ENCODE peak calls at places on chromosomes 13 and 19, in five cellular contexts. B is SK-N-SH, N is neuronal stem cell, D is GM23248, S is Caco-2. U is an unnamed sample.

GRCh38 chr13:27375686-27376326 is 48.6 kb upstream of the GTF3A start:
- DNase-seq in B (peak), N (peak), D (peak), S (peak), U (peak)

GRCh38 chr19:3651684-3652083 is 25.1 kb upstream of the CACTIN start:
- DNase-seq in B (no peak), N (no peak), D (no peak), S (no peak), U (no peak)

GRCh38 chr13:40452038-40452666 is 214.3 kb downstream of the FOXO1 start:
- DNase-seq in B (no peak), N (no peak), D (no peak), S (no peak), U (no peak)

GRCh38 chr13:65719831-65720230 is 1510.3 kb downstream of the PCDH9 start:
- DNase-seq in B (no peak), N (no peak), D (no peak), S (no peak), U (no peak)

GRCh38 chr13:92158335-92158734 is 759.9 kb downstream of the GPC5 start:
- DNase-seq in B (no peak), N (no peak), D (peak), S (no peak), U (no peak)

GRCh38 chr19:3132971-3133792 is 2.7 kb upstream of the GNA15 start:
- DNase-seq in B (peak), N (no peak), D (peak), S (no peak), U (peak)

GRCh38 chr19:3184847-3185481 is 766 bp upstream of the NCLN start:
- DNase-seq in B (peak), N (no peak), D (peak), S (no peak), U (peak)

GRCh38 chr19:45952691-45953505 is 20.8 kb downstream of the NOVA2 start:
- DNase-seq in B (peak), N (peak), D (peak), S (peak), U (peak)

GRCh38 chr13:47159853-47160550 is 263.1 kb upstream of the HTR2A start:
- DNase-seq in B (no peak), N (no peak), D (no peak), S (no peak), U (no peak)

GRCh38 chr19:16198363-16198636 is 589 bp downstream of the AP1M1 start:
- DNase-seq in B (no peak), N (no peak), D (peak), S (no peak), U (no peak)

GRCh38 chr19:854549-854948 is 2.4 kb downstream of the ELANE start:
- DNase-seq in B (no peak), N (no peak), D (no peak), S (no peak), U (no peak)

GRCh38 chr13:52711277-52711676 is 28.3 kb downstream of the CNMD start:
- DNase-seq in B (peak), N (peak), D (no peak), S (no peak), U (no peak)

GRCh38 chr19:17114414-17114831 is 38.8 kb downstream of the MYO9B start:
- DNase-seq in B (no peak), N (no peak), D (no peak), S (no peak), U (no peak)

GRCh38 chr19:41373993-41374392 is 2.3 kb upstream of the TMEM91 start:
- DNase-seq in B (peak), N (no peak), D (peak), S (no peak), U (peak)

GRCh38 chr13:83839158-83839557 is 43.1 kb downstream of the SLITRK1 start:
- DNase-seq in B (no peak), N (no peak), D (no peak), S (no peak), U (no peak)

GRCh38 chr13:67023088-67023893 is 206.8 kb downstream of the PCDH9 start:
- DNase-seq in B (no peak), N (peak), D (no peak), S (no peak), U (no peak)

DNA sequence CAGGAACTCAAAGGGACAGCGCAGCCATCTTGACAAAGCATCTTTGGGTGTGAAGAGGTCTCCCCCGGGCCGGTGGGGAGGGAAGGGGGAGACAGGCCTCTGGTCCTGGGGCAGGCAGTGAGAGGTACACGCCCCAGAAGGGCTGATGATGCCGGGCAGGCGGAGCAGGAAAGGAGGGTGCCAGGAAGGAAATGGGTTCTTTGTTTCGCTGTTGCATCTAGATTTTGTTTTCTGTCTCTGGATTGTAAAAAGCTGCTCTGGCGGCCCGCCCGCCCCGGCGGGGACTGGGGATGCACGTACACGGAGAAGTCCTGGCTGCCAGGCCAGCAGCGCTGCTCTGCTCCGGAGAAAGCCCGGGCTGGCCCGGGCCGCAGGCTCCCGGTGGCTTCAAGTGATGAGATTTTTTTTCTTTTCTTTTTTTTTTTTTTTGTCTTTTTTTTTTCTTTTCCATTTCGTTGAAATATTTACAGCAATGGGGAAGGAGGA is 13.2 kb upstream of the ASF1B start:
- DNase-seq in B (peak), N (no peak), D (peak), S (no peak), U (no peak)
- H3K4me3 ChIP-seq in B (no peak), N (no peak), D (peak), S (no peak), U (no peak)

GRCh38 chr13:98504371-98504963 is 72.4 kb downstream of the STK24 start:
- DNase-seq in B (no peak), N (no peak), D (no peak), S (no peak), U (no peak)
- H3K4me3 ChIP-seq in B (no peak), N (no peak), D (no peak), S (no peak), U (no peak)

GRCh38 chr19:7916908-7917291 is 2.3 kb downstream of the TGFBR3L start:
- DNase-seq in B (no peak), N (no peak), D (no peak), S (no peak), U (no peak)

GRCh38 chr19:7916137-7916907 is 1.7 kb downstream of the TGFBR3L start:
- DNase-seq in B (peak), N (no peak), D (peak), S (peak), U (peak)

GRCh38 chr19:7915250-7916136 is 863 bp downstream of the TGFBR3L start:
- DNase-seq in B (no peak), N (no peak), D (no peak), S (no peak), U (peak)

GRCh38 chr19:7918615-7919421 is 1.3 kb upstream of the SNAPC2 start:
- DNase-seq in B (no peak), N (no peak), D (no peak), S (no peak), U (peak)

DNA sequence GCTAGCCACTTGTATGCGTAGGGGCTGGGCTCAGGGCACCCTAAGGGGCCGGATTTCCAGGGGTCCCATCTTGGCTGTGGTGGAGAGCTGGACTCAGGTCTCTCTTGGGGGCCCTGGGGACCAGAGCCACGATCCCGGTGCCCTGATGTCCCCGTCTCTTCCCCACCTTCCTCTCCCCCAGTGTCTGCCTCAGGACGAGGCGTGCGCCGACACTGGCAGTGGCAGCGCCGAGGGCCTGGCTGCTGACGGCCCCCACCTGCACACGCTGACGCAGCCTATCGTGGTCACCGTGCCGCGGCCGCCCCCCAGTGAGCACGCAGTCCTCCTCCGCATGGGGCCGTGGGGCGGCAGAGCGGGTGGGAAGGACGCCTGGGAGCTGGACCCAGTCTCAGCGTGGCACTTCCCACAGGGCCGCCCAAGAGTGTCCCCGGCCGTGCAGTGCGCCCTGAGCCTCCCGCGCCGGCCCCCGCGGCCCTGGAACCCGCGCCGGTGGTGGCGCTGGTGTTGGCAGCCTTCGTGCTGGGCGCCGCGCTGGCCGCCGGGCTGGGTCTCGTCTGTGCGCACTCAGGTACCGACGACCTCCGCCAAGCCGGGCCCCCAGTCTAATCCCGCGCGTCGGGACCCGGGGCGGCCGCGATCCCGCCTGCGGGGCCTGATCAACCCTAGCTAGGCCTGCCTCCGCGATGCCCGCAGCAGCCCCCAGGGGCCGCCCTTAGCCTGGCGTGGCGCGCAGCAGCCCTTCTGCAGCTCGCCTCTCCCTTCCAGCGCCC is 2.7 kb upstream of the SNAPC2 start:
- DNase-seq in B (peak), N (no peak), D (peak), S (peak), U (peak)
- H3K4me3 ChIP-seq in B (peak), N (peak), D (peak), S (peak), U (no peak)

DNA sequence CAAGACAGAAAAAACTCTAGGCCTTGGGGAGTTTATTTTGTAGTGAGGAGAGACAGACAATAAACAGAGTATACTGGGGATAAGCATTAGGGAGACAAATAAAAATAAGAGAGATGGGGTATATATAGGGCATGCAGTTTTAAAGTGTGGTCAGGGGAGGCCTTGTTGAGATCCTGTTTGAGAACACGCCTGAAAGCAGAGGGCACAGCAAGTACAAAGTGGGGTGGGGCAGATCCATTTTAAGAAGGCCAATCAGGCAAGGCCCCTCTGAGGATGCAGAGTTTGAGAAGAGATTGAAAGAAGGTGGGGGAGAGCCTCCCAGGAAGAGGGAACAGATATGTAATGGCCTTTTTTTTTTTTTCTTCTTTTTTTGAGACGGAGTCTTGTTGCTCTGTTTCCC is 2.1 kb downstream of the PPP2R1A start:
- DNase-seq in B (no peak), N (no peak), D (no peak), S (no peak), U (no peak)
- H3K4me3 ChIP-seq in B (no peak), N (no peak), D (peak), S (no peak), U (no peak)

DNA sequence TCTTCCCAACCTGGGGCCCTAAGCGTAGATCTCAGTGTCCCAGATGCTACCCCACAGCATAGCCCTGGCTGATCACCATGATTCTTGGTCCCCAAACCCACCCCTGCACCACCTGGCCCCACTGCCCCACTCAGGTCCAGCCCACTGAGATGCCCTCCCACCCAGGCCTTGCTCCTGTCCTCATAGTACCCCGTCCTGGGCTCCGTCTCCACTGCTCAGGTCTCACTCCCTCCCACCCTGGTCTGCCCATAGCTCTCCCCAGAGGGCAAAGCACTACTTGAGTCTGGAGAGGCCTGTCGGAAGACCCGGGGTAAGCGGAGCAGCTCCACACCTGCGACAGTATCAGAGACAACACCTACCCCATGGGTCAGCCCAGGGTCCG is 35.8 kb upstream of the ISYNA1 start:
- DNase-seq in B (no peak), N (no peak), D (no peak), S (no peak), U (no peak)
- H3K4me3 ChIP-seq in B (no peak), N (no peak), D (no peak), S (no peak), U (no peak)

GRCh38 chr13:23609414-23610186 is 39.4 kb downstream of the TNFRSF19 start:
- DNase-seq in B (no peak), N (no peak), D (peak), S (no peak), U (no peak)
- H3K4me3 ChIP-seq in B (no peak), N (no peak), D (peak), S (no peak), U (no peak)

GRCh38 chr19:19865750-19866598 is at the start of gene ZNF253:
- DNase-seq in B (peak), N (peak), D (peak), S (peak), U (peak)

GRCh38 chr19:19871932-19872331 is 6.2 kb downstream of the ZNF253 start:
- DNase-seq in B (no peak), N (no peak), D (no peak), S (no peak), U (no peak)

GRCh38 chr19:19860756-19861390 is 4.8 kb upstream of the ZNF253 start:
- DNase-seq in B (peak), N (peak), D (no peak), S (no peak), U (no peak)

DNA sequence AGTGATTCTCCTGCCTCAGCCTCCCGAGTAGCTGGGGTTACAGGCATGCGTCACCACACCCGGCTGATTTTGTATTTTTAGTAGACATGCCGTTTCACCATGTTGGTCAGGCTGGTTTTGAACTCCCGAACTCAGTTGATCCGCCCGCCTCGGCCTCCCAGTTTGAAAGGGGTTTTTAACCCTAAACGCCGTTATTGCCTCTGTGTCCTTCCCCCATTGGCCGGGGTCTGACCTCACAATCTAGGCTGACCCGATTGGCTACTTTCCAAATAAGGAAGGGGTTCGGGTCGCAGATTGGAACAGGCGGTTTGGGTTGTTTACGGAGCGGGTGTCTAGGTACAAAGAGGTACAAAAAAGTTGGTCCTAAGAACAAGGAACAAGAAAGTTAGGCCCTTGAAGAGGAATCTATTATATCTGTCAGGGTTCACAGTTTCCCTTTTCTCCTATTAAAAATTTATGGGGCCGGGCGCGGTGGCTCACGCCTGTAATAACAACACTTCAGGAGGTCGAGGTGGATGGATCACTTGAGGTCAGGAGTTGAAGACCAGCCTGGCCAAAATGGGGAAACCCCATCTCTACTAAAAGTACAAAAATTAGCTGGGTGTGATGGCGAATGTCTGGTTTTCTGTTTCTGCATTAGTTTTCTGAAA is 1.0 kb downstream of the ZNF253 start:
- DNase-seq in B (peak), N (peak), D (peak), S (no peak), U (peak)
- H3K4me3 ChIP-seq in B (peak), N (peak), D (peak), S (peak), U (peak)

DNA sequence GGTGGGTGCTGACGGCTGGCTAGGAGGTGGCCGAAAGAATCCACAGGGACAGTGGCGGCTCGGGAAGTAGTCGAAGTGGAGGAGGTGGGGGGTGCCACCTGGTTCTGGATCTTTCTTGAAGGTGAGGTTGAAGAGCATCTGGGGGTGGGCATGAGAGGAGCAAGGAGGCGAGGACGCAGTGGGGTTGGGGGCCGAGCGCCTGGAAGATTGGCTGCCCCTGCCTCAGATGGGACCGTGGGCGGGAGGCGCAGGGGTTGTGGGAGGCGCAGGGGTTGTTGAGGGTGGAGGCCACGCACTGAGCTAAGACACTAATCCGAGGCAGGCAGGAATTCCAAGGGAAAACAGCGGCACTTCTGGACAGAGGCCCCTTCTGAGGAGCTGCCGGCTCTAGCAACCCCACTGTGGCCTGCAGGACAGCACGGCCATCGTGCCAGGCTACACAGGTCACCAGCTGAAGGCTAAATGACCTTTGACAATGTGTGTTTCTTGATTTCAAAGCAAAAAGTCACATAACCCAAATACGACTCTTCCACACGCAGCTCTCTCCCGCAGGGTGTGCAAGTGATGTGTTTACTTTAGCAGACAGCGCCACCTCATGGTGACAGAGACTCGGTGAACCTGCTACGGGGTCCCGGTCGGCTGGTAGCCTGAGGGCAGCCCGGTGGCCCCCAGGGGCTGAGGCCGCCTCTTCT is 44.1 kb upstream of the RANBP3 start:
- DNase-seq in B (peak), N (peak), D (peak), S (peak), U (peak)
- H3K4me3 ChIP-seq in B (no peak), N (no peak), D (no peak), S (no peak), U (no peak)

DNA sequence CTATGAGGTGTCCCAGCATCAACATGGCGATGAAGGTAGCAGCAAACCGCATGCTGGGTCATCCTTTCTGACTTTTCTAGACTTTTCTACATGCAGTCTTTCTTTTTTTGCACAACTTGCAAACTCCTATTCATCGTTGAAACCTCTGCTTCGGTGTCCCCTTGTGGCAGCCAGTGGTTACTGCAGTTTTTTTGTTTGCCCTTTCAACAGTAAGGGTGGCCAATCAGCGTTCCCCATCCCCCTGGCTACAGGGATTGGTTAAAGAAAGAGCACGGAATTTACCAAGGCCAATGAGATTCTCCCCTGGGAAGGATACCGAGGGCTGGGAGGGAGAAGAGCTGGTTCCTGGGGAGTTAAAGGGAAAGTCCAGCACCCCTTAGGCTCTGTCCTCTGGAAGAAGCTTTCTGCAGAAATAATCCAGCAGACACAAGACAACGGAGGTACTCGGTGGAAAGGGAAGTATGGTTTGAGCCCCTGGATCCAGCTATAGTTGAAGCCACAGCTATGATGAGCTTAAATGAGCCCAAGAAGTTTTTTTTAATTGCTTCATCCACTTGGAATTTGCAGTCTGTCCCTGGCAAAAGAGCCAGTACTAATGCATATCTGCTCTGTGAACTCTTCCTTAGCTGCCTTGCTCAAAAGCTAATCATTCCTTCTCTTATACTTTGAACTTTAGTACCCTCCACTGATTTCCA is 5.6 kb upstream of the LSM4 start:
- DNase-seq in B (peak), N (peak), D (peak), S (peak), U (peak)
- H3K4me3 ChIP-seq in B (peak), N (no peak), D (peak), S (peak), U (peak)

U was measured in WERI-Rb-1.